ENCODE peak calls at places on chromosomes 3 and 15, in eight cellular contexts. B is uterus, X is MG63, A is RWPE2, L is neural progenitor cell, E is breast epithelium, Q is BJ, M is ovary. P is an unnamed sample. For H3K27me3, the result is how much of the 10 kb centered on the place peaks cover.

GRCh38 chr15:101113114-101114005 is 138.5 kb downstream of the CHSY1 start:
- DNase-seq in B (no peak), M (no peak), Q (no peak), E (no peak), A (peak), X (no peak), L (no peak), P (peak)

GRCh38 chr15:31300208-31300661 is 26.4 kb upstream of the KLF13 start:
- DNase-seq in B (no peak), Q (no peak), E (no peak), M (no peak), A (no peak), X (no peak), L (no peak), P (no peak)

GRCh38 chr15:92801774-92802464 is 98.2 kb upstream of the CHD2 start:
- DNase-seq in E (no peak), A (peak), M (peak), L (no peak), X (peak), B (no peak), Q (peak), P (no peak)

GRCh38 chr3:96852849-96853248 is 38.5 kb downstream of the EPHA6 start:
- DNase-seq in A (no peak), Q (no peak), X (no peak), B (no peak), E (no peak), M (no peak), L (no peak), P (no peak)

GRCh38 chr3:149603126-149604074 is 54.4 kb downstream of the WWTR1 start:
- DNase-seq in L (no peak), X (no peak), B (no peak), A (no peak), E (no peak), Q (no peak), M (no peak), P (peak)

GRCh38 chr15:90744759-90745402 is 27.7 kb downstream of the BLM start:
- DNase-seq in Q (no peak), L (no peak), A (no peak), X (no peak), M (no peak), E (no peak), B (no peak), P (no peak)

GRCh38 chr15:35986072-35986666 is 440.2 kb upstream of the DPH6 start:
- DNase-seq in Q (no peak), A (no peak), E (no peak), B (peak), X (peak), M (no peak), L (no peak), P (no peak)

GRCh38 chr3:101377796-101378195 is 57.4 kb upstream of the IMPG2 start:
- DNase-seq in Q (no peak), M (no peak), B (no peak), E (no peak), X (no peak), L (no peak), A (no peak), P (no peak)

GRCh38 chr3:13932578-13933295 is 52.9 kb upstream of the WNT7A start:
- DNase-seq in A (no peak), E (no peak), X (no peak), L (no peak), M (no peak), Q (no peak), B (no peak), P (no peak)

GRCh38 chr3:45035441-45036301 is 9.6 kb downstream of the CLEC3B start:
- DNase-seq in L (peak), M (peak), Q (no peak), A (no peak), E (no peak), B (peak), X (no peak), P (peak)

GRCh38 chr3:137509354-137510045 is 254.6 kb upstream of the SOX14 start:
- DNase-seq in A (no peak), L (peak), Q (no peak), E (no peak), B (no peak), M (no peak), X (no peak), P (no peak)

GRCh38 chr3:171548918-171549317 is 88.7 kb upstream of the TNIK start:
- DNase-seq in B (no peak), Q (no peak), A (no peak), E (no peak), L (no peak), M (no peak), X (no peak), P (no peak)

GRCh38 chr3:84958495-84959469 is at the start of gene CADM2:
- DNase-seq in X (peak), A (peak), M (peak), L (peak), B (peak), Q (peak), E (peak), P (peak)

GRCh38 chr15:67783303-67783702 is 42.0 kb upstream of the SKOR1 start:
- DNase-seq in L (no peak), X (no peak), Q (no peak), M (no peak), A (no peak), B (no peak), E (no peak), P (no peak)

GRCh38 chr3:146561463-146561862 is 17.1 kb upstream of the PLSCR1 start:
- DNase-seq in Q (no peak), A (no peak), E (no peak), X (no peak), L (no peak), M (no peak), B (no peak), P (no peak)

GRCh38 chr3:52380023-52380422 is 63.9 kb downstream of the DNAH1 start:
- DNase-seq in L (no peak), A (no peak), Q (no peak), E (no peak), B (no peak), M (no peak), X (no peak), P (no peak)

GRCh38 chr15:86009727-86010126 is 69.9 kb upstream of the AGBL1 start:
- DNase-seq in Q (no peak), L (no peak), X (no peak), M (no peak), A (no peak), B (no peak), E (no peak), P (no peak)

GRCh38 chr3:71258116-71258515 is 325.4 kb downstream of the FOXP1 start:
- DNase-seq in X (peak), A (no peak), Q (peak), L (no peak), E (peak), M (no peak), B (no peak), P (peak)

GRCh38 chr15:98311566-98312188 is 336.7 kb upstream of the IGF1R start:
- DNase-seq in L (peak), B (peak), Q (peak), E (peak), M (peak), A (no peak), X (peak), P (peak)

GRCh38 chr3:185537369-185537970 is 14.9 kb downstream of the LIPH start:
- DNase-seq in M (no peak), X (peak), Q (peak), E (peak), L (no peak), A (peak), B (no peak), P (no peak)

DNA sequence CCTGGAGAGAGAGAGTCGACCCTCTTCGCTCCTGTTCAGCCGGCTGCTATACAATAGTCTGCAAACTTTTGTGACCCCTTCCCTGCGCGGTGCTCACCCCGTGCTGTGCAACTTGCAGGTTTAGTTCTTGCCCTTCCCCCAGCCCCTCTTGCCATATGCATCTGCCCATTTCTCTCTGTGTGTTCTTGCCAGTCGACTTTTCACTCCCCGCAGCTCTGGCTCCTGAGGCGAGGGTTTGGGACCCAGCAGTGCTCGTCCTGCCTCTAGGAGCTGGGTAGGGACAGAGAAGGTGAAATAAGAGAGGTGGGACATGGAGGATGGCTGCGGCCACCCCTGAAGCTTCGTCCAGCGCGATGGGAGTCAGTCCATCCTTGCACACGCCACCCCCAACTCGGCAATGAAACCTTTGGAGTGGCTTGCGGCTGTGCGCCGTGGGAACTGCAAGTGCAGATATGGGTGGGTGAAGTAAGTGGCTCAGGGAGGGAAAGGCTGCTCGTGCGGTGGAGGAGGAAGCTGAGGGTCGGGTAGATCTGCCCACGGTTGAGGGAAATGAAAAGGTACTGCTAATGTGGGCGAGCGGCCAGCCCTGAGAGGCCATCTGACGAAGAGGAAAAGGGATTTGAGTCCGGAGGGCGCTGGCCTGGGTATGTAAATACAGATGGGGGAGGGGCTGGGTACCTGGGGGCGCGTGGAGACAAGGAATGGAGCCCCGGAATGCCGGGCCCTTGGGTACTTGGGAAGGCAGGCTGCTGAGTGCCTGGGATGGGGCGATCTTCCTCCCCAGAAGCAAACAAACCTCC is 1.0 kb downstream of the LRRC3B start:
- DNase-seq in B (no peak), E (no peak), X (no peak), M (no peak), L (peak), Q (no peak), A (no peak), P (peak)
- H3K27me3 ChIP-seq in B (under half), E (under half), X (under half), M (under half), L (half or more), Q (under half), A (under half), P (half or more)

GRCh38 chr3:123449092-123449985 is 449 bp upstream of the ADCY5 start:
- DNase-seq in M (peak), A (no peak), B (peak), X (peak), E (no peak), L (peak), Q (no peak), P (peak)

GRCh38 chr3:123451186-123451585 is 2.3 kb upstream of the ADCY5 start:
- DNase-seq in M (no peak), B (no peak), E (no peak), X (no peak), L (no peak), A (no peak), Q (no peak), P (no peak)

GRCh38 chr3:123448503-123449091 is at the start of gene ADCY5:
- DNase-seq in L (peak), A (no peak), X (peak), B (peak), E (no peak), M (peak), Q (no peak), P (peak)

GRCh38 chr3:123447749-123448502 is 964 bp downstream of the ADCY5 start:
- DNase-seq in X (peak), L (peak), E (no peak), Q (no peak), B (peak), A (no peak), M (peak), P (peak)

DNA sequence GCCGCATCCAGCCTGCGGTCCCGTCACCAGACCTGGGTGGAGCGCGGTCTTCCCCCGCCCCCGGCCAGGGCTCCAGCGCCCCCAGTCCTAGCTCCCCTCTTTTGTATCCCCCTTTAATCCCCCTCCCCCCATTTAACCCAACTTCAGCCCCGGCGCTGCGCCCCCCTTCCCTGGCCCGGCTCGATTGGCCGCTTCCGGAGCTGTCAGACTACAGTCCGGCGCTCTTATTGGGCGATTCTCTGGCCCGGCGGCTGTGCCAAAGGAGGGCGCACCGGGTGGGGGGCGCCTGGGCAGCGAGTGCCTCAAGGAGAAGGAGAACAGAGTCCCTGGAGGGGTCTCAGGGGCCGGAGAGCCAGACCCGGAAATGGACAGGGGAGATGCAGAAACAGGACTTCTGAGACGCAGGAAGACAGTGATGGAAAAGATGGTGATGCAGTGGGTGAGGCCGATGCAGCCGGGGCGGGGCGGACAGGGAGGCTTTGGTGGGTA is 1.1 kb upstream of the ADCY5 start:
- DNase-seq in M (peak), A (no peak), B (peak), L (peak), X (no peak), Q (no peak), E (no peak), P (peak)
- H3K4me3 ChIP-seq in M (peak), A (peak), B (peak), L (peak), X (peak), Q (peak), E (peak), P (peak)

DNA sequence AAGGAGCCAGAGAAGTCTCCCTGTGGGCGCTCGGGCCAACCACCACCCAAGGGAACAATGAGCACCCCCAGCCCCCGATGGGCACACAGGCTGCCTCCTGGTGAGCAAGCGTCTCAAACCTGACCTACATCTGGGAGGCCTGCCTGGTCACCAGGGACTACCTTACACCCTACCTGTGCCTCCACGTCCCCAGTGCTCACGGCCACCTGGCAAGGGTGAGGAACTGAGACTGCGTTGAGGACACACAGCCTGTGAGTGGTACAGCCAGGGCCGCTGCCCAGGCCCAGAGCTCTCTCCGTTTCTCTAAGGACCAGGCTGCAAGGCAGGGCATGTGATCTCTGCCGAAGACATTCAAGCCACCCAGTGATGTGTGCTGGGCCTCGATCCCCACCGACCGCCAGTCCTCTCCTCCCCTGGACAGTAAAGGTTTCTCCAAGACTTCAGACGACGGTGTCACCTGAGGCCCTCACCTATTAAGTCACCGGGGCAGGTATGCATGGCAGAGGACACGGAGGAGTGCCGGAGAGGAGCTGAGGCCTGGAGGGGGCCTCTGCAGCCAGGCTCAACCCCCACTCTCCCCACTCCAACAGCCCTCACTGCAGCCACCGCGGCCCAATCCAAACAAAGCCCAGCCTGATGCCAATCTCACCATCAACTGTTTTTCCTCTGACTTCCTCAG is 2.8 kb downstream of the GOLGA8A start:
- DNase-seq in X (no peak), A (no peak), M (no peak), B (no peak), L (no peak), E (no peak), Q (no peak), P (no peak)
- H3K27me3 ChIP-seq in X (under half), A (under half), M (under half), B (under half), L (under half), E (under half), Q (under half), P (under half)

GRCh38 chr3:114260152-114260551 is 22.8 kb upstream of the ZNF80 start:
- DNase-seq in M (no peak), B (no peak), Q (no peak), X (no peak), A (no peak), L (no peak), E (no peak), P (no peak)
- H3K4me3 ChIP-seq in M (no peak), B (no peak), Q (no peak), X (no peak), A (no peak), L (no peak), E (no peak), P (no peak)

GRCh38 chr3:22373827-22374226 is 622.8 kb upstream of the ZNF385D start:
- DNase-seq in L (no peak), B (no peak), E (no peak), Q (no peak), X (no peak), A (no peak), M (no peak), P (no peak)
- H3K27me3 ChIP-seq in L (half or more), B (under half), E (under half), Q (under half), X (under half), A (under half), M (under half), P (under half)

DNA sequence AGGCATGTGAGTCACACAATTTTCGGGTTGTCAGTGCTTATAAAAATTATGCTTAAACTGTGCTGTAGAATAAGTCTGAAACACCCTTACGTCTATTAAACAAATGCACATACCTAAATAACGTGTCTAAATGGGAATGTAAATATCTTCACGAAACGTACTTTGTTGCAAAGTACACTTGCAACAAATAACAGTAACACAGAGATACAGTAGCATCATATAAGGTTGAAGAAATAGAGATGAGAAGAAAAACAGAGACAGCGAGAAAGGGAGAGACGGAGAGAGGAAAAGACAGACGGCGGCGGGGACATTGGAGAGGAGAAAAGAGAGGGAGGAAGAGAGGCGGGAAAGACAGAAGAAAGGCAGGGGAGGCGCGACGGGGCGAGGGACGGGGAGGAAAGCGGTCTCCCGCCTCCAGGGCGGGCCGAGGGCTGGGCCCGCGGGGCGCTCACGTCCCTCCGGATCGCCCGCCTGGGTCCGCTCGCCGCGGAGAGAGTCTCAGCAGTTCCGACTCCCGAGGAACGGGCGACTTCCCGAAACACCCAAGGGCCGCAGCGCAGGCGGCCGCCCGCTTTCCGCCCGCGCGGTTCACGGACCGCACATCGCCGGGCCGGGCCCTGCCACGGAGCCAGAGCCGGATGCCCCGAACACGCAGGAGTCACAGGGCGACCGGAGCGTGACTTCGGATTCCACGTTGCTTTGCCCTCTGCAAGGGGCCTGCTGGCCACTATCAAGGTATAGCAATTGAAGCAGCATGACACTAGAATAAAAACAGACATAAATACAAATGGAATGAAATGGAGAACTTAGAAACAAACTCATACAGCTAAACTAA is 153.4 kb downstream of the LMLN start:
- DNase-seq in E (no peak), M (no peak), X (no peak), L (peak), Q (no peak), A (no peak), B (no peak), P (peak)
- H3K4me3 ChIP-seq in E (no peak), M (no peak), X (no peak), L (peak), Q (no peak), A (no peak), B (no peak), P (peak)